ENCODE peak calls at places on chromosomes 1 and 21, in six cellular contexts. I is activated CD4-positive, alpha-beta T cell treated with anti-CD3 and anti-CD28 coated beads, Interleukin-2, amount 10 ng/mL, durations not matched to agents 7 days and 5 days; F is stimulated activated CD8-positive, alpha-beta memory T cell treated with anti-CD3 and anti-CD28 coated beads, Interleukin-7, amount 100 ng/mL, for 4 hours; N is trophoblast cell; O is neural crest cell; L is NCI-H446. D is an unnamed sample.

GRCh38 chr1:164622057-164622840 is 63.3 kb downstream of the PBX1 start:
- DNase-seq in I (no peak), F (no peak), N (no peak), O (no peak), L (peak), D (no peak)

GRCh38 chr21:42039470-42039901 is 29.3 kb upstream of the ZBTB21 start:
- DNase-seq in I (no peak), F (no peak), N (peak), O (no peak), L (no peak), D (no peak)

GRCh38 chr1:48341221-48341620 is 118.7 kb downstream of the SLC5A9 start:
- DNase-seq in I (no peak), F (no peak), N (peak), O (no peak), L (no peak), D (no peak)

GRCh38 chr1:117970251-117970650 is 40.7 kb downstream of the WDR3 start:
- DNase-seq in I (no peak), F (no peak), N (peak), O (no peak), L (peak), D (no peak)

GRCh38 chr1:162889989-162890388 is 29.0 kb upstream of the CCDC190 start:
- DNase-seq in I (no peak), F (no peak), N (no peak), O (no peak), L (peak), D (no peak)

GRCh38 chr1:172724746-172725613 is 66.1 kb downstream of the FASLG start:
- DNase-seq in I (no peak), F (no peak), N (no peak), O (no peak), L (no peak), D (no peak)

GRCh38 chr1:160407819-160408801 is 7.7 kb downstream of the VANGL2 start:
- DNase-seq in I (no peak), F (no peak), N (peak), O (no peak), L (no peak), D (no peak)

GRCh38 chr1:101605878-101606277 is 369.1 kb downstream of the S1PR1 start:
- DNase-seq in I (no peak), F (no peak), N (no peak), O (no peak), L (no peak), D (no peak)

GRCh38 chr1:28592314-28593071 is 428 bp downstream of the RAB42 start:
- DNase-seq in I (no peak), F (no peak), N (peak), O (peak), L (no peak), D (peak)

GRCh38 chr1:241998950-241999495 is at the start of gene MAP1LC3C:
- DNase-seq in I (no peak), F (no peak), N (peak), O (no peak), L (no peak), D (no peak)

GRCh38 chr1:23810818-23811420 is 10.4 kb upstream of the GALE start:
- DNase-seq in I (peak), F (no peak), N (peak), O (peak), L (no peak), D (peak)

GRCh38 chr1:92709738-92710137 is 75.2 kb downstream of the EVI5 start:
- DNase-seq in I (no peak), F (no peak), N (peak), O (no peak), L (no peak), D (no peak)

GRCh38 chr1:150159550-150159949 is 9.8 kb downstream of the PLEKHO1 start:
- DNase-seq in I (no peak), F (no peak), N (no peak), O (no peak), L (no peak), D (no peak)

GRCh38 chr1:6724517-6725141 is 23.0 kb upstream of the DNAJC11 start:
- DNase-seq in I (no peak), F (no peak), N (peak), O (no peak), L (no peak), D (no peak)

GRCh38 chr1:66916320-66916719 is 8.3 kb downstream of the DNAI4 start:
- DNase-seq in I (no peak), F (no peak), N (peak), O (no peak), L (no peak), D (peak)

GRCh38 chr1:31617917-31618746 is 643 bp downstream of the HCRTR1 start:
- DNase-seq in I (peak), F (no peak), N (peak), O (peak), L (no peak), D (peak)

GRCh38 chr1:209172286-209172685 is 411.2 kb upstream of the CAMK1G start:
- DNase-seq in I (no peak), F (no peak), N (no peak), O (no peak), L (no peak), D (no peak)

GRCh38 chr1:199821029-199821779 is 206.3 kb upstream of the NR5A2 start:
- DNase-seq in I (no peak), F (no peak), N (peak), O (no peak), L (no peak), D (no peak)

GRCh38 chr1:24735156-24735618 is 10.1 kb upstream of the CLIC4 start:
- DNase-seq in I (no peak), F (no peak), N (no peak), O (no peak), L (no peak), D (no peak)

GRCh38 chr1:218501073-218501612 is 156.0 kb downstream of the TGFB2 start:
- DNase-seq in I (no peak), F (no peak), N (no peak), O (no peak), L (no peak), D (no peak)

GRCh38 chr1:217403321-217403720 is 227.6 kb downstream of the GPATCH2 start:
- DNase-seq in I (no peak), F (no peak), N (no peak), O (no peak), L (no peak), D (no peak)

GRCh38 chr21:41600961-41601572 is 93.1 kb upstream of the TMPRSS2 start:
- DNase-seq in I (no peak), F (no peak), N (no peak), O (no peak), L (no peak), D (no peak)

GRCh38 chr21:32803651-32804050 is 32.1 kb upstream of the PAXBP1 start:
- DNase-seq in I (no peak), F (no peak), N (no peak), O (no peak), L (no peak), D (no peak)

GRCh38 chr1:89274431-89274857 is 1.8 kb upstream of the GBP5 start:
- DNase-seq in I (no peak), F (no peak), N (peak), O (no peak), L (peak), D (no peak)

D was measured in erythroblast.